ENCODE peak calls at places on chromosomes 16 and 17, in ten cellular contexts. One of them, this sample, is unnamed.
A peak's percentile ranks its signal among the peaks of the same experiment; 100 is the strongest.

GRCh38 chr16:3013491-3013951 is 798 bp downstream of the CLDN9 start:
- DNase-seq in esophagus muscularis mucosa: no peak
- DNase-seq in IMR-90: no peak
- DNase-seq in HepG2: no peak
- DNase-seq in GM12892: no peak
- DNase-seq in testis: no peak
- DNase-seq in transverse colon: no peak
- DNase-seq in thyroid gland: no peak
- DNase-seq in HCT116: no peak
- DNase-seq in ovary: no peak
- DNase-seq in this sample: no peak

GRCh38 chr17:36879599-36880255 is 57.5 kb upstream of the LHX1 start:
- DNase-seq in transverse colon: no peak
- DNase-seq in GM12892: no peak
- DNase-seq in esophagus muscularis mucosa: no peak
- DNase-seq in HCT116: no peak
- DNase-seq in ovary: no peak
- DNase-seq in IMR-90: no peak
- DNase-seq in testis: no peak
- DNase-seq in thyroid gland: no peak
- DNase-seq in HepG2: no peak
- DNase-seq in this sample: no peak

GRCh38 chr16:19241512-19241911 is 44.0 kb upstream of the CLEC19A start:
- DNase-seq in thyroid gland: no peak
- DNase-seq in transverse colon: no peak
- DNase-seq in GM12892: no peak
- DNase-seq in ovary: no peak
- DNase-seq in IMR-90: no peak
- DNase-seq in esophagus muscularis mucosa: no peak
- DNase-seq in HCT116: no peak
- DNase-seq in testis: no peak
- DNase-seq in HepG2: no peak
- DNase-seq in this sample: no peak

GRCh38 chr17:27529230-27529796 is 73.1 kb downstream of the KSR1 start:
- DNase-seq in thyroid gland: peak; percentile 67
- DNase-seq in HCT116: no peak
- DNase-seq in GM12892: no peak
- DNase-seq in IMR-90: peak; percentile 76
- DNase-seq in esophagus muscularis mucosa: no peak
- DNase-seq in transverse colon: no peak
- DNase-seq in ovary: no peak
- DNase-seq in testis: no peak
- DNase-seq in HepG2: no peak
- DNase-seq in this sample: peak; percentile 60

GRCh38 chr17:63395075-63395815 is 50.9 kb downstream of the CYB561 start:
- DNase-seq in GM12892: no peak
- DNase-seq in thyroid gland: no peak
- DNase-seq in IMR-90: peak; percentile 73
- DNase-seq in testis: no peak
- DNase-seq in HCT116: no peak
- DNase-seq in transverse colon: no peak
- DNase-seq in esophagus muscularis mucosa: no peak
- DNase-seq in HepG2: no peak
- DNase-seq in ovary: no peak
- DNase-seq in this sample: no peak

GRCh38 chr17:3039748-3040147 is 23.7 kb downstream of the OR1D5 start:
- DNase-seq in IMR-90: peak; percentile 26
- DNase-seq in testis: no peak
- DNase-seq in thyroid gland: no peak
- DNase-seq in transverse colon: no peak
- DNase-seq in esophagus muscularis mucosa: no peak
- DNase-seq in HepG2: no peak
- DNase-seq in HCT116: no peak
- DNase-seq in ovary: no peak
- DNase-seq in GM12892: no peak
- DNase-seq in this sample: no peak

GRCh38 chr16:68869492-68870084 is 26.3 kb downstream of the TANGO6 start:
- DNase-seq in thyroid gland: no peak
- DNase-seq in esophagus muscularis mucosa: no peak
- DNase-seq in HCT116: no peak
- DNase-seq in testis: no peak
- DNase-seq in transverse colon: no peak
- DNase-seq in IMR-90: no peak
- DNase-seq in ovary: no peak
- DNase-seq in HepG2: no peak
- DNase-seq in GM12892: no peak
- DNase-seq in this sample: no peak

GRCh38 chr17:29757788-29758187 is 135.1 kb upstream of the CORO6 start:
- DNase-seq in testis: no peak
- DNase-seq in thyroid gland: no peak
- DNase-seq in HepG2: no peak
- DNase-seq in IMR-90: no peak
- DNase-seq in transverse colon: no peak
- DNase-seq in GM12892: no peak
- DNase-seq in ovary: no peak
- DNase-seq in esophagus muscularis mucosa: no peak
- DNase-seq in HCT116: no peak
- DNase-seq in this sample: no peak

GRCh38 chr17:33390479-33391027 is 97.5 kb upstream of the ASIC2 start:
- DNase-seq in GM12892: no peak
- DNase-seq in transverse colon: no peak
- DNase-seq in HCT116: no peak
- DNase-seq in IMR-90: no peak
- DNase-seq in testis: no peak
- DNase-seq in esophagus muscularis mucosa: no peak
- DNase-seq in ovary: no peak
- DNase-seq in thyroid gland: no peak
- DNase-seq in HepG2: no peak
- DNase-seq in this sample: no peak

GRCh38 chr17:32813021-32813420 is 63.9 kb downstream of the MYO1D start:
- DNase-seq in esophagus muscularis mucosa: no peak
- DNase-seq in GM12892: no peak
- DNase-seq in transverse colon: no peak
- DNase-seq in thyroid gland: no peak
- DNase-seq in testis: no peak
- DNase-seq in HepG2: no peak
- DNase-seq in IMR-90: no peak
- DNase-seq in HCT116: no peak
- DNase-seq in ovary: no peak
- DNase-seq in this sample: no peak

GRCh38 chr17:41782142-41782541 is 4.4 kb downstream of the JUP start:
- DNase-seq in HepG2: no peak
- DNase-seq in esophagus muscularis mucosa: no peak
- DNase-seq in GM12892: no peak
- DNase-seq in thyroid gland: peak; percentile 84
- DNase-seq in ovary: no peak
- DNase-seq in testis: no peak
- DNase-seq in IMR-90: no peak
- DNase-seq in HCT116: no peak
- DNase-seq in transverse colon: no peak
- DNase-seq in this sample: no peak

GRCh38 chr16:54690710-54691109 is 240.0 kb upstream of the IRX5 start:
- DNase-seq in transverse colon: no peak
- DNase-seq in GM12892: no peak
- DNase-seq in thyroid gland: no peak
- DNase-seq in testis: no peak
- DNase-seq in ovary: no peak
- DNase-seq in IMR-90: no peak
- DNase-seq in HepG2: no peak
- DNase-seq in HCT116: no peak
- DNase-seq in esophagus muscularis mucosa: no peak
- DNase-seq in this sample: no peak

GRCh38 chr17:62787358-62787757 is 20.8 kb downstream of the MARCHF10 start:
- DNase-seq in thyroid gland: no peak
- DNase-seq in transverse colon: no peak
- DNase-seq in testis: no peak
- DNase-seq in GM12892: no peak
- DNase-seq in esophagus muscularis mucosa: no peak
- DNase-seq in IMR-90: peak; percentile 65
- DNase-seq in HCT116: no peak
- DNase-seq in HepG2: no peak
- DNase-seq in ovary: no peak
- DNase-seq in this sample: no peak

GRCh38 chr17:66364508-66365203 is 62.2 kb downstream of the PRKCA start:
- DNase-seq in transverse colon: no peak
- DNase-seq in testis: no peak
- DNase-seq in ovary: no peak
- DNase-seq in HepG2: no peak
- DNase-seq in IMR-90: no peak
- DNase-seq in thyroid gland: no peak
- DNase-seq in GM12892: no peak
- DNase-seq in esophagus muscularis mucosa: no peak
- DNase-seq in HCT116: no peak
- DNase-seq in this sample: no peak

GRCh38 chr16:74862743-74863244 is 88.2 kb upstream of the FA2H start:
- DNase-seq in HCT116: peak; percentile 46
- DNase-seq in thyroid gland: no peak
- DNase-seq in IMR-90: peak; percentile 47
- DNase-seq in transverse colon: no peak
- DNase-seq in ovary: no peak
- DNase-seq in GM12892: peak; percentile 42
- DNase-seq in testis: no peak
- DNase-seq in esophagus muscularis mucosa: no peak
- DNase-seq in HepG2: peak; percentile 66
- DNase-seq in this sample: peak; percentile 58

GRCh38 chr16:937311-937710 is 33.5 kb downstream of the LMF1 start:
- DNase-seq in esophagus muscularis mucosa: no peak
- DNase-seq in testis: no peak
- DNase-seq in ovary: no peak
- DNase-seq in HepG2: no peak
- DNase-seq in transverse colon: no peak
- DNase-seq in GM12892: no peak
- DNase-seq in thyroid gland: no peak
- DNase-seq in IMR-90: no peak
- DNase-seq in HCT116: no peak
- DNase-seq in this sample: no peak

GRCh38 chr16:937723-938122 is 33.1 kb downstream of the LMF1 start:
- DNase-seq in HepG2: no peak
- DNase-seq in thyroid gland: no peak
- DNase-seq in ovary: no peak
- DNase-seq in HCT116: no peak
- DNase-seq in transverse colon: no peak
- DNase-seq in esophagus muscularis mucosa: no peak
- DNase-seq in GM12892: no peak
- DNase-seq in testis: no peak
- DNase-seq in IMR-90: no peak
- DNase-seq in this sample: peak; percentile 18

GRCh38 chr16:933581-933980 is 37.2 kb downstream of the LMF1 start:
- DNase-seq in HCT116: no peak
- DNase-seq in ovary: no peak
- DNase-seq in GM12892: no peak
- DNase-seq in esophagus muscularis mucosa: no peak
- DNase-seq in IMR-90: no peak
- DNase-seq in thyroid gland: no peak
- DNase-seq in HepG2: no peak
- DNase-seq in testis: no peak
- DNase-seq in transverse colon: no peak
- DNase-seq in this sample: no peak

GRCh38 chr16:934178-934577 is 36.6 kb downstream of the LMF1 start:
- DNase-seq in IMR-90: no peak
- DNase-seq in HCT116: no peak
- DNase-seq in esophagus muscularis mucosa: no peak
- DNase-seq in HepG2: no peak
- DNase-seq in testis: no peak
- DNase-seq in transverse colon: no peak
- DNase-seq in thyroid gland: no peak
- DNase-seq in ovary: no peak
- DNase-seq in GM12892: no peak
- DNase-seq in this sample: no peak

DNA sequence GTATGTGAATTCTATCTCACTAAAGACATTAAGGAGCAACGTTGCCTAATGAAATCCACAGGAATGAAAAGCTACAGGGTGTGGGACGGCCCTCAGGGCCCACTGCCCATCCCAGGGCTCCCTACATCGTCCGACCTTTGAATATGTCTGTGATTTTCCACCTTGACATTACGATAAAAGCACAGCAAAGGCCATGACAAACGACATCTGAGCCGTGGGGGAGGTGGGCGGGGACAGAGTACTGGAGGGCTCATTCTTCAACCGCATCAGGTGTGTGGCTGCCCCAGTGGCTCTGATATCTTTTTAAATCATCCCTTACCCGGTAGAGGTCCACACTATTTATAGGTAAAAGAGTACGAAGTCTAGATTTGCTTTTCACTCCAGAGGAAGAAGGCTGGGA is 35.1 kb downstream of the LMF1 start:
- DNase-seq in transverse colon: no peak
- DNase-seq in HepG2: no peak
- DNase-seq in ovary: no peak
- DNase-seq in thyroid gland: no peak
- DNase-seq in IMR-90: no peak
- DNase-seq in esophagus muscularis mucosa: no peak
- DNase-seq in GM12892: no peak
- DNase-seq in HCT116: no peak
- DNase-seq in testis: no peak
- DNase-seq in this sample: no peak
- TF ChIP-seq POLR2A in transverse colon: no peak
- TF ChIP-seq POLR2A in HepG2: no peak
- TF ChIP-seq POLR2A in ovary: no peak
- TF ChIP-seq POLR2A in thyroid gland: no peak
- TF ChIP-seq POLR2A in IMR-90: no peak
- TF ChIP-seq POLR2A in esophagus muscularis mucosa: no peak
- TF ChIP-seq POLR2A in GM12892: no peak
- TF ChIP-seq POLR2A in HCT116: no peak
- TF ChIP-seq POLR2A in testis: no peak
- TF ChIP-seq POLR2A in this sample: no peak

GRCh38 chr17:8630227-8630801 is at the start of gene MYH10:
- DNase-seq in HepG2: no peak
- DNase-seq in ovary: no peak
- DNase-seq in HCT116: no peak
- DNase-seq in esophagus muscularis mucosa: no peak
- DNase-seq in IMR-90: no peak
- DNase-seq in thyroid gland: peak; percentile 21
- DNase-seq in GM12892: peak; percentile 25
- DNase-seq in transverse colon: peak; percentile 15
- DNase-seq in testis: peak; percentile 26
- DNase-seq in this sample: no peak
- TF ChIP-seq POLR2A in HepG2: peak; percentile 96
- TF ChIP-seq POLR2A in ovary: peak; percentile 38
- TF ChIP-seq POLR2A in HCT116: peak; percentile 21
- TF ChIP-seq POLR2A in esophagus muscularis mucosa: no peak
- TF ChIP-seq POLR2A in IMR-90: peak; percentile 61
- TF ChIP-seq POLR2A in thyroid gland: peak; percentile 27
- TF ChIP-seq POLR2A in GM12892: no peak
- TF ChIP-seq POLR2A in transverse colon: no peak
- TF ChIP-seq POLR2A in testis: no peak
- TF ChIP-seq POLR2A in this sample: peak; percentile 22

GRCh38 chr16:72013389-72013788 is 4.8 kb downstream of the DHODH start:
- DNase-seq in testis: no peak
- DNase-seq in GM12892: no peak
- DNase-seq in HCT116: no peak
- DNase-seq in thyroid gland: peak; percentile 12
- DNase-seq in HepG2: no peak
- DNase-seq in ovary: peak; percentile 37
- DNase-seq in esophagus muscularis mucosa: no peak
- DNase-seq in IMR-90: peak; percentile 5
- DNase-seq in transverse colon: no peak
- DNase-seq in this sample: peak; percentile 62
- TF ChIP-seq POLR2A in testis: no peak
- TF ChIP-seq POLR2A in GM12892: no peak
- TF ChIP-seq POLR2A in HCT116: no peak
- TF ChIP-seq POLR2A in thyroid gland: no peak
- TF ChIP-seq POLR2A in HepG2: no peak
- TF ChIP-seq POLR2A in ovary: no peak
- TF ChIP-seq POLR2A in esophagus muscularis mucosa: no peak
- TF ChIP-seq POLR2A in IMR-90: no peak
- TF ChIP-seq POLR2A in transverse colon: no peak
- TF ChIP-seq POLR2A in this sample: no peak

GRCh38 chr16:28974437-28975157 is at the start of gene SPNS1:
- DNase-seq in IMR-90: peak; percentile 97
- DNase-seq in transverse colon: peak; percentile 98
- DNase-seq in thyroid gland: peak; percentile 98
- DNase-seq in HCT116: peak; percentile 92
- DNase-seq in esophagus muscularis mucosa: peak; percentile 99
- DNase-seq in HepG2: peak; percentile 94
- DNase-seq in testis: peak; percentile 98
- DNase-seq in ovary: peak; percentile 97
- DNase-seq in GM12892: peak; percentile 100
- DNase-seq in this sample: peak; percentile 96
- TF ChIP-seq POLR2A in IMR-90: peak; percentile 82
- TF ChIP-seq POLR2A in transverse colon: peak; percentile 55
- TF ChIP-seq POLR2A in thyroid gland: no peak
- TF ChIP-seq POLR2A in HCT116: peak; percentile 49
- TF ChIP-seq POLR2A in esophagus muscularis mucosa: no peak
- TF ChIP-seq POLR2A in HepG2: peak; percentile 88
- TF ChIP-seq POLR2A in testis: no peak
- TF ChIP-seq POLR2A in ovary: peak; percentile 48
- TF ChIP-seq POLR2A in GM12892: peak; percentile 80
- TF ChIP-seq POLR2A in this sample: peak; percentile 90

This sample was measured in erythroblast.